ENCODE peak calls at places on chromosomes 4 and X, in four cellular contexts. F is fibroblast of mammary gland, S is GM23248, I is skeletal muscle cell. D is an unnamed sample.
A peak's percentile ranks its signal among the peaks of the same experiment; 100 is the strongest.

GRCh38 chrX:8815460-8816065 is 14.4 kb upstream of the FAM9A start:
- DNase-seq in F (peak; percentile 48), S (peak; percentile 34), I (no peak), D (peak; percentile 13)

GRCh38 chrX:139448996-139449395 is 81.5 kb upstream of the F9 start:
- DNase-seq in F (peak; percentile 19), S (peak; percentile 22), I (no peak), D (peak; percentile 14)

GRCh38 chr4:64340243-64341110 is 68.8 kb downstream of the TECRL start:
- DNase-seq in F (no peak), S (no peak), I (no peak), D (no peak)

GRCh38 chr4:147175460-147176025 is 229.9 kb upstream of the TTC29 start:
- DNase-seq in F (no peak), S (no peak), I (no peak), D (no peak)

GRCh38 chrX:80285131-80285773 is 135.0 kb upstream of the TENT5D start:
- DNase-seq in F (peak; percentile 34), S (peak; percentile 26), I (no peak), D (no peak)

GRCh38 chr4:156751486-156751885 is 220.1 kb downstream of the PDGFC start:
- DNase-seq in F (peak; percentile 43), S (peak; percentile 56), I (no peak), D (peak; percentile 73)

GRCh38 chr4:128286474-128287158 is 997 bp downstream of the PGRMC2 start:
- DNase-seq in F (peak; percentile 48), S (peak; percentile 73), I (no peak), D (peak; percentile 52)

GRCh38 chrX:150958177-150958576 is 25.0 kb upstream of the HMGB3 start:
- DNase-seq in F (no peak), S (no peak), I (peak; percentile 14), D (no peak)

GRCh38 chrX:45472968-45473367 is 272.3 kb upstream of the DIPK2B start:
- DNase-seq in F (peak; percentile 83), S (peak; percentile 66), I (peak; percentile 36), D (peak; percentile 67)

GRCh38 chrX:97021680-97022079 is 138.0 kb downstream of the RPA4 start:
- DNase-seq in F (peak; percentile 10), S (peak; percentile 5), I (peak; percentile 7), D (no peak)

GRCh38 chr4:59102311-59102710 is 1992.1 kb upstream of the IGFBP7 start:
- DNase-seq in F (no peak), S (no peak), I (no peak), D (no peak)

GRCh38 chr4:142416121-142416520 is 430.0 kb downstream of the INPP4B start:
- DNase-seq in F (peak; percentile 77), S (peak; percentile 55), I (no peak), D (peak; percentile 48)

GRCh38 chr4:188396037-188396436 is 256.8 kb downstream of the TRIML1 start:
- DNase-seq in F (no peak), S (no peak), I (no peak), D (no peak)

GRCh38 chr4:188403272-188403671 is 264.0 kb downstream of the TRIML1 start:
- DNase-seq in F (peak; percentile 37), S (no peak), I (no peak), D (no peak)

GRCh38 chr4:188399834-188400233 is 260.6 kb downstream of the TRIML1 start:
- DNase-seq in F (no peak), S (no peak), I (no peak), D (no peak)

DNA sequence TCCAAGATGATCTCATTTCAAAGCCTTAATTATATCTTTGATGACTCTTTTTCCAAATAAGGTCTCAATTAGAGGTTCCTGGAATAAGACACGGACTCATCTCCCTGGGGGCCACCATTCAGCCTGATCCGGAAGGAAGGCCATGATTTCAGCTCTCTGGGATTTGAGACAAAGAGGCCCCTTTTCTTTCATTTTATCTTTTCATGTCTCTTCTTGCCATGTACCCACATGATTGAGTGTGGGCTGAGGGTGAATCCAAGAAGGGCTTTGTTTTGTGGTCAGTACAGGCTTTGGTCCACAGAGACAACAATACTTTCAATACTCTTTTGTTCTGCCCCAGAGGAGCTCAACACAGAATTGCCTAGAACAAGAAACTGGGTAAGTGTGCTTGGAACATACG is 261.2 kb downstream of the TRIML1 start:
- DNase-seq in F (peak; percentile 88), S (peak; percentile 14), I (peak; percentile 16), D (no peak)
- H3K4me3 ChIP-seq in F (peak overlapping the region; percentile 42), S (no peak overlapping the region), I (no peak overlapping the region), D (no peak overlapping the region)

DNA sequence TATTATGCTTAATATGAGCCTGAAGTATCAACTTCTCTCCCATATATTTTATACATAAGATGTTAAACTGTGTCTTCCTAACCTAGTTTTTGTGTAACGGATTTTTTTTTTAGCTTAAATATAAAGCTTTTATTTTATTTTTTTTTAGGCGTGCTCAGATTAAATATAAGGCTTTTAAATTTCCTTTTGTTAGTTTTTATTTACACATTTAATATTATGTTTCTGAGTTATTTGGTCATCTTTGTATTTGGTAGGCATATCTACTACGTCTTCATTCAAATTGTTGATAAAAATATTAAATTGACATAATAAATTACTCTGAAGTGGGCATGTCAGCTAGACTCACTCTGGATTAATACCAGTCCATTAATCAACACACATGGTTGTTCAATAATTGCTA is 4.2 kb downstream of the SLAIN2 start:
- DNase-seq in F (no peak), S (no peak), I (no peak), D (no peak)
- H3K4me3 ChIP-seq in F (no peak overlapping the region), S (no peak overlapping the region), I (no peak overlapping the region), D (no peak overlapping the region)

GRCh38 chrX:133413218-133413925 is 1.9 kb downstream of the GPC4 start:
- DNase-seq in F (no peak), S (no peak), I (no peak), D (no peak)
- H3K4me3 ChIP-seq in F (peak overlapping the region; percentile 51), S (peak overlapping the region; percentile 75), I (peak overlapping the region; percentile 60), D (peak overlapping the region; percentile 51)

GRCh38 chrX:136636121-136636520 is 11.8 kb upstream of the CD40LG start:
- DNase-seq in F (no peak), S (no peak), I (no peak), D (no peak)

GRCh38 chrX:136630881-136631280 is 17.1 kb upstream of the CD40LG start:
- DNase-seq in F (no peak), S (no peak), I (no peak), D (no peak)

GRCh38 chrX:136639506-136640176 is 8.3 kb upstream of the CD40LG start:
- DNase-seq in F (peak; percentile 65), S (peak; percentile 76), I (peak; percentile 6), D (peak; percentile 24)

GRCh38 chrX:136635235-136635634 is 12.7 kb upstream of the CD40LG start:
- DNase-seq in F (no peak), S (no peak), I (no peak), D (no peak)
- H3K4me3 ChIP-seq in F (no peak overlapping the region), S (no peak overlapping the region), I (no peak overlapping the region), D (no peak overlapping the region)